ENCODE peak calls at places on chromosomes 3 and 15, in five cellular contexts. A is psoas muscle, E is astrocyte, S is SJSA1, F is Panc1. K is an unnamed sample. For H3K27me3 and H3K9me3, the result is how much of the 10 kb centered on the place peaks cover.

GRCh38 chr3:66989860-66990696 is 8.0 kb upstream of the KBTBD8 start:
- DNase-seq in A (no peak), E (no peak), S (no peak), F (no peak), K (no peak)

GRCh38 chr15:73196113-73196512 is 143.8 kb downstream of the NEO1 start:
- DNase-seq in A (no peak), E (no peak), S (no peak), F (no peak), K (no peak)

GRCh38 chr3:13594146-13594545 is 45.2 kb downstream of the FBLN2 start:
- DNase-seq in A (no peak), E (no peak), S (no peak), F (no peak), K (no peak)

GRCh38 chr15:78620839-78621421 is at the start of gene CHRNA3:
- DNase-seq in A (no peak), E (no peak), S (no peak), F (no peak), K (no peak)

GRCh38 chr3:9314796-9315195 is 48.1 kb upstream of the THUMPD3 start:
- DNase-seq in A (no peak), E (no peak), S (no peak), F (no peak), K (peak)

GRCh38 chr15:44471885-44472284 is 44.5 kb downstream of the CTDSPL2 start:
- DNase-seq in A (no peak), E (no peak), S (no peak), F (no peak), K (no peak)

GRCh38 chr15:60528530-60528929 is 49.6 kb upstream of the ICE2 start:
- DNase-seq in A (no peak), E (peak), S (no peak), F (no peak), K (no peak)

GRCh38 chr3:61730058-61730457 is 168.7 kb downstream of the PTPRG start:
- DNase-seq in A (no peak), E (no peak), S (no peak), F (no peak), K (no peak)

GRCh38 chr15:66763186-66764066 is 61.4 kb downstream of the SMAD6 start:
- DNase-seq in A (peak), E (no peak), S (peak), F (no peak), K (peak)

GRCh38 chr3:9028134-9028533 is 64.9 kb upstream of the RAD18 start:
- DNase-seq in A (peak), E (peak), S (peak), F (no peak), K (peak)

GRCh38 chr3:55169608-55170010 is 241.8 kb upstream of the LRTM1 start:
- DNase-seq in A (no peak), E (peak), S (peak), F (no peak), K (peak)

GRCh38 chr3:44915702-44916438 is 41.5 kb downstream of the TGM4 start:
- DNase-seq in A (no peak), E (no peak), S (no peak), F (no peak), K (no peak)

GRCh38 chr15:41969851-41970431 is 2.4 kb downstream of the EHD4 start:
- DNase-seq in A (no peak), E (peak), S (no peak), F (no peak), K (no peak)

GRCh38 chr3:16810593-16811367 is 74.0 kb upstream of the PLCL2 start:
- DNase-seq in A (no peak), E (no peak), S (no peak), F (no peak), K (no peak)

GRCh38 chr3:152385761-152386160 is 117.0 kb downstream of the MBNL1 start:
- DNase-seq in A (no peak), E (peak), S (peak), F (no peak), K (no peak)

GRCh38 chr3:53216723-53217122 is 39.1 kb downstream of the TKT start:
- DNase-seq in A (no peak), E (no peak), S (no peak), F (no peak), K (no peak)

GRCh38 chr3:182622241-182622545 is 171.1 kb upstream of the ATP11B start:
- DNase-seq in A (no peak), E (no peak), S (no peak), F (no peak), K (no peak)

GRCh38 chr3:27554706-27555105 is 70.5 kb upstream of the SLC4A7 start:
- DNase-seq in A (no peak), E (no peak), S (no peak), F (no peak), K (no peak)

GRCh38 chr15:100788080-100788730 is 91.4 kb upstream of the ALDH1A3 start:
- DNase-seq in A (no peak), E (no peak), S (no peak), F (no peak), K (no peak)

GRCh38 chr3:100027321-100027720 is 87.0 kb downstream of the FILIP1L start:
- DNase-seq in A (no peak), E (peak), S (no peak), F (no peak), K (no peak)

GRCh38 chr3:163722421-163722820 is 1355.9 kb downstream of the SI start:
- DNase-seq in A (no peak), E (no peak), S (no peak), F (no peak), K (no peak)

GRCh38 chr3:44923634-44924033 is 49.2 kb downstream of the TGM4 start:
- DNase-seq in A (no peak), E (no peak), S (no peak), F (no peak), K (no peak)

GRCh38 chr15:59918994-59919951 is 84.8 kb upstream of the FOXB1 start:
- DNase-seq in A (no peak), E (peak), S (peak), F (peak), K (peak)

GRCh38 chr15:45026646-45027045 is 3.7 kb downstream of the SORD start:
- DNase-seq in A (no peak), E (no peak), S (no peak), F (no peak), K (no peak)

GRCh38 chr15:48507416-48508065 is 138.0 kb downstream of the FBN1 start:
- DNase-seq in A (no peak), E (peak), S (peak), F (peak), K (peak)

GRCh38 chr3:113643583-113643982 is 52.9 kb downstream of the USF3 start:
- DNase-seq in A (no peak), E (no peak), S (no peak), F (no peak), K (no peak)

GRCh38 chr3:43894176-43895049 is 203.7 kb downstream of the ABHD5 start:
- DNase-seq in A (peak), E (peak), S (peak), F (no peak), K (peak)

GRCh38 chr3:101228441-101228840 is 91.9 kb downstream of the IMPG2 start:
- DNase-seq in A (no peak), E (no peak), S (no peak), F (no peak), K (no peak)

GRCh38 chr15:41930221-41930866 is 36.5 kb upstream of the SPTBN5 start:
- DNase-seq in A (peak), E (peak), S (peak), F (peak), K (peak)

GRCh38 chr3:5205165-5205941 is 17.8 kb downstream of the EDEM1 start:
- DNase-seq in A (no peak), E (peak), S (no peak), F (no peak), K (peak)

GRCh38 chr15:70863450-70864218 is 9.7 kb upstream of the LARP6 start:
- DNase-seq in A (no peak), E (peak), S (peak), F (no peak), K (peak)

GRCh38 chr3:12545473-12545791 is at the start of gene MKRN2OS:
- DNase-seq in A (no peak), E (no peak), S (no peak), F (no peak), K (no peak)

GRCh38 chr15:41914406-41914805 is 20.6 kb upstream of the SPTBN5 start:
- DNase-seq in A (no peak), E (no peak), S (no peak), F (no peak), K (no peak)

DNA sequence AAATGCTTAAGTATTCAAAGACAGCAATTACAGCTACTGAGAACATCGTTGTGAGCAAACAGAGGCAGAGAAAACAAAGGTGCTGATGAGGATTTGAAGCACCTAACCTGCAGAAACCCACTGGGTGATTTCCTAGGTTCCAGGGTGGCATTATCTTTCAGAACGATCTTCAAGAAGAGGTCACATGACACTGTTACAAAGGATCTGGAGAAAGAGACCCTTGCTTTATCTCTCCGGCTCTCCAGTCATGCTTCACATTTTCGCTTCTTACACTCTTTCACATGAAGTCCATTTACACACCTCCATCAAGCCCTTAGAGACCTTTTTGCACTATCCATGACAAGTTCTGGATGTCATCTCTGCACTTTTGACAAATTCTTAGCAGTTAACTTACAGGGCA is 70.8 kb downstream of the GOLGA8B start:
- DNase-seq in A (no peak), E (no peak), S (no peak), F (no peak), K (no peak)
- H3K27me3 ChIP-seq in A (under half), E (under half), S (under half), F (under half), K (under half)

DNA sequence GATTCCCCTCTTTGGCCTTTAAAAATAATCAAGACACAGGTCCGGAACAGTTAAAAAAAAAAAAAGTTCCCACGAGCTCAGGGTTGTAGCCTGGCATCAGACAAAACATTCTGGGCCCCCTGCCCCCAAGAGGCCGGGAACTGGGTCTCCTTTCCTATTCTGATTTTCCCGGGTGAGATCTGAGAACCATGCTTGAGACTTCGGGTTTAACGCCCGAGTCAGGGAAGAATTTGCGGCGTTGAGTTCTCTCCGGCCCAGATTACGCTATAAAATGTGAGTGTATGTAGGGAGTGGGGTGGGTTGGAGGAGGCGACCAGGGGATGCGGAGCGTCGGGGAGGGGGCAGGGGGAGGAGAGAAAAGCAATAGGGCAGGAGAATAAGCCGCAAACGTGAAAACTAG is 2.6 kb downstream of the ZIC1 start:
- DNase-seq in A (no peak), E (no peak), S (no peak), F (no peak), K (peak)
- H3K4me3 ChIP-seq in A (peak), E (peak), S (peak), F (no peak), K (peak)

GRCh38 chr15:25643120-25643519 is 204.3 kb upstream of the UBE3A start:
- DNase-seq in A (no peak), E (no peak), S (no peak), F (no peak), K (no peak)

GRCh38 chr15:25640381-25640780 is 201.6 kb upstream of the UBE3A start:
- DNase-seq in A (no peak), E (no peak), S (no peak), F (no peak), K (no peak)

GRCh38 chr15:25641762-25642161 is 202.9 kb upstream of the UBE3A start:
- DNase-seq in A (no peak), E (no peak), S (peak), F (no peak), K (no peak)
- H3K9me3 ChIP-seq in A (under half), E (under half), S (under half), F (under half), K (under half)

GRCh38 chr15:88401972-88402656 is 65.1 kb downstream of the MRPL46 start:
- DNase-seq in A (no peak), E (no peak), S (no peak), F (no peak), K (peak)
- H3K27me3 ChIP-seq in A (under half), E (under half), S (under half), F (under half), K (under half)

K was measured in MG63.